ENCODE peak calls at places on chromosomes 4 and X, in six cellular contexts. M, N, Q, B, K and C are unnamed samples.

GRCh38 chrX:31383991-31384390 is 312.1 kb upstream of the FTHL17 start:
- DNase-seq in M (no peak), N (no peak), Q (no peak), B (no peak), K (no peak), C (no peak)

GRCh38 chr4:6205584-6205965 is 5.2 kb upstream of the JAKMIP1 start:
- DNase-seq in M (no peak), N (no peak), Q (no peak), B (no peak), K (no peak), C (no peak)

GRCh38 chrX:56798866-56799864 is 70.1 kb downstream of the NBDY start:
- DNase-seq in M (no peak), N (no peak), Q (no peak), B (no peak), K (peak; percentile 48), C (no peak)

GRCh38 chrX:9604111-9604907 is 139.5 kb downstream of the TBL1X start:
- DNase-seq in M (no peak), N (no peak), Q (no peak), B (no peak), K (no peak), C (no peak)

GRCh38 chrX:154486052-154486395 is 391 bp downstream of the UBL4A start:
- DNase-seq in M (no peak), N (no peak), Q (peak; percentile 7), B (no peak), K (peak; percentile 56), C (peak; percentile 22)

GRCh38 chr4:176123710-176124407 is 58.2 kb downstream of the WDR17 start:
- DNase-seq in M (peak; percentile 11), N (peak; percentile 26), Q (peak; percentile 79), B (no peak), K (peak; percentile 22), C (no peak)

GRCh38 chr4:120922390-120923200 is at the start of gene PRDM5:
- DNase-seq in M (no peak), N (no peak), Q (peak; percentile 86), B (no peak), K (peak; percentile 88), C (peak; percentile 38)

GRCh38 chrX:44731160-44731559 is 112.7 kb upstream of the DUSP21 start:
- DNase-seq in M (no peak), N (no peak), Q (no peak), B (no peak), K (no peak), C (no peak)

GRCh38 chrX:152149648-152150047 is 11.3 kb upstream of the MAGEA10 start:
- DNase-seq in M (peak; percentile 65), N (no peak), Q (no peak), B (no peak), K (no peak), C (no peak)

GRCh38 chr4:10074767-10075105 is 41.9 kb downstream of the WDR1 start:
- DNase-seq in M (peak; percentile 37), N (no peak), Q (peak; percentile 41), B (no peak), K (no peak), C (no peak)

GRCh38 chrX:141960573-141960972 is 56.9 kb downstream of the MAGEC1 start:
- DNase-seq in M (no peak), N (no peak), Q (no peak), B (no peak), K (no peak), C (no peak)

GRCh38 chrX:111460612-111461011 is 48.6 kb upstream of the DCX start:
- DNase-seq in M (no peak), N (no peak), Q (no peak), B (no peak), K (no peak), C (no peak)

GRCh38 chr4:55866973-55867574 is 13.6 kb downstream of the EXOC1 start:
- DNase-seq in M (peak; percentile 75), N (peak; percentile 51), Q (peak; percentile 77), B (no peak), K (peak; percentile 36), C (peak; percentile 32)

GRCh38 chr4:4763815-4764202 is 95.7 kb upstream of the MSX1 start:
- DNase-seq in M (no peak), N (peak; percentile 52), Q (no peak), B (no peak), K (no peak), C (no peak)

GRCh38 chr4:67437974-67438713 is 107.2 kb downstream of the CENPC start:
- DNase-seq in M (no peak), N (no peak), Q (no peak), B (no peak), K (no peak), C (peak; percentile 27)

GRCh38 chrX:111164728-111165127 is 68.7 kb downstream of the PAK3 start:
- DNase-seq in M (peak; percentile 1), N (no peak), Q (peak; percentile 7), B (no peak), K (peak; percentile 2), C (no peak)

GRCh38 chr4:76546282-76547166 is 111.5 kb downstream of the SHROOM3 start:
- DNase-seq in M (no peak), N (no peak), Q (no peak), B (no peak), K (no peak), C (no peak)

GRCh38 chrX:109252789-109253188 is 229.1 kb downstream of the GUCY2F start:
- DNase-seq in M (no peak), N (no peak), Q (no peak), B (no peak), K (no peak), C (no peak)

GRCh38 chr4:144820115-144820514 is 174.2 kb downstream of the HHIP start:
- DNase-seq in M (no peak), N (no peak), Q (no peak), B (no peak), K (no peak), C (no peak)

GRCh38 chr4:56871357-56871993 is 36.2 kb upstream of the REST start:
- DNase-seq in M (no peak), N (no peak), Q (peak; percentile 59), B (no peak), K (peak; percentile 69), C (no peak)

GRCh38 chr4:76654796-76655195 is 219.8 kb downstream of the SHROOM3 start:
- DNase-seq in M (no peak), N (no peak), Q (no peak), B (no peak), K (no peak), C (no peak)

GRCh38 chr4:10082459-10083272 is 33.9 kb downstream of the WDR1 start:
- DNase-seq in M (no peak), N (no peak), Q (no peak), B (no peak), K (no peak), C (no peak)

GRCh38 chr4:6257243-6258025 is 12.2 kb upstream of the WFS1 start:
- DNase-seq in M (no peak), N (no peak), Q (peak; percentile 40), B (no peak), K (no peak), C (no peak)

GRCh38 chr4:13567125-13567524 is 22.8 kb upstream of the NKX3-2 start:
- DNase-seq in M (no peak), N (no peak), Q (no peak), B (no peak), K (no peak), C (no peak)

GRCh38 chr4:135515295-135515694 is 1313.7 kb upstream of the PABPC4L start:
- DNase-seq in M (no peak), N (no peak), Q (no peak), B (no peak), K (no peak), C (no peak)

GRCh38 chrX:71625471-71625870 is 7.2 kb upstream of the CXCR3 start:
- DNase-seq in M (no peak), N (no peak), Q (no peak), B (no peak), K (no peak), C (no peak)

GRCh38 chrX:40083120-40083978 is 14.4 kb downstream of the BCOR start:
- DNase-seq in M (peak; percentile 77), N (no peak), Q (peak; percentile 62), B (no peak), K (no peak), C (no peak)

GRCh38 chr4:5691491-5692132 is 16.7 kb downstream of the EVC2 start:
- DNase-seq in M (no peak), N (no peak), Q (no peak), B (no peak), K (no peak), C (no peak)

GRCh38 chr4:184287697-184288255 is 70.1 kb upstream of the ENPP6 start:
- DNase-seq in M (no peak), N (no peak), Q (peak; percentile 29), B (no peak), K (no peak), C (no peak)

DNA sequence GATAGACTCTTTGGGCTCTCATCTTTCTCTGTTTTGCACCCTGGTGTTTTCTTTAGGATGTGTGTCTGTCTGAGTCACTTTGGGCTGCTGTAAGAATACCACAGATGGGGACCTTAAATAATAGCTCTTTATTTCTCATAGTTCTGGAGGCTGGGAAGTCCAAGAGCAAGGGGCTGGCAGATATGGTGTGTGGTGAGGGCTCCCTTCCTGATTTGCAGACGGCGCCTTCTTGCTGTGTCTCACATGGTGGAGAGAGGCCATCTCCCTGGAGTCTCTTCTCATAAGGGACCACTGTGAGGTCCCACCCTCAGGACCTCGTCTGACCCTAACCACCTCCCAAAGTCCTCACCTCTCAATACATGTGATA is 93.7 kb upstream of the ADRA2C start:
- DNase-seq in M (no peak), N (no peak), Q (no peak), B (no peak), K (no peak), C (no peak)
- H3K4me3 ChIP-seq in M (no peak overlapping the region), N (no peak overlapping the region), Q (no peak overlapping the region), B (no peak overlapping the region), K (no peak overlapping the region), C (no peak overlapping the region)

DNA sequence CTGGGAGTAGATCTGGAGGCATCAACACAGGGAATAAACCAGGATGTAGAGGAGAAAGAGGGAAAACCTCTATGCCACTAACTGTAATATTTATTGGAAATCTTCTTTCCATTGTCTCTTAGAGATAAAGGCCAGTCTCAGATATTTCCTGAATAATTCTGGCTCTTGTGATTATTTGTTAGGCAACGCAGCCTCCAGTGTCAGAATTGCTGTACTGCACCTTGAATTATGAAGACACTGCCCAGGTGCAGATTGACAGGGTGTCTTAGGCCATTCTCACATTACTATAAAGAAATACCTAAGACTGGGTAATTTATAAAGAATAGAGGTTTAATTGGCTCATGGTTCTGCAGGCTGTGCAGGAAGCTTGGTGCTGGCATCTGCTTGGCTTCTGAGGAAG is 100.7 kb upstream of the ZDHHC15 start:
- DNase-seq in M (no peak), N (no peak), Q (peak; percentile 49), B (no peak), K (no peak), C (no peak)
- TF ChIP-seq REST in M (no peak), N (no peak), Q (no peak), B (no peak), K (no peak), C (no peak)

DNA sequence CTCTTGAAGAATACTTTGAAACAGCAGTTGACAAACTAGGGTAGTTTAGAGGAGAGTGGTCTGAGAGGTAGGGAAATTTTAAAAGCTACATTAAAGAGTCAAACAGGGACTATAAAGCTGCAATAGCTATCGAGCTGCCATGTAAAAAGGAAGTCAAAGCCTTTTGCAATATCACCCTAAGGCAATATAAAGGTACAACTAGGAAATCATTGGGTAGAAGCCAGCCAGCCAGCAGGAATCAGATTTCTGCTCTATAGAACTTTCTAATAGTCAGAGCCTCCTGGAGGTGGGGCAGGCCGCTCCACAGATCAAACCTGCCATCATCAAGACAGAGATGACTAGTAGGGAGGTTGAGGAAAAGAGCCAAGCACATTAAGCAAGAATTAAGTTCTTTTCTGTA is 15.2 kb upstream of the PHOX2B start:
- DNase-seq in M (no peak), N (no peak), Q (no peak), B (no peak), K (no peak), C (no peak)
- H3K27me3 ChIP-seq in M (no peaks in the 10 kb centered on the region), N (peaks cover 61% of the 10 kb centered on the region), Q (peaks cover 16% of the 10 kb centered on the region), B (peaks cover 2% of the 10 kb centered on the region), K (no peaks in the 10 kb centered on the region), C (peaks cover 2% of the 10 kb centered on the region)

GRCh38 chrX:136577562-136577961 is 45.5 kb downstream of the VGLL1 start:
- DNase-seq in M (peak; percentile 53), N (peak; percentile 24), Q (peak; percentile 66), B (peak; percentile 38), K (peak; percentile 36), C (no peak)
- H3K4me3 ChIP-seq in M (no peak overlapping the region), N (no peak overlapping the region), Q (no peak overlapping the region), B (no peak overlapping the region), K (no peak overlapping the region), C (no peak overlapping the region)